ENCODE peak calls at places on chromosome 12, in five cellular contexts. N is BJ, A is endothelial cell, C is amygdala, J is hepatic stellate cell. E is an unnamed sample.

GRCh38 chr12:68250454-68250853 is 3.0 kb downstream of the IL22 start:
- DNase-seq in N (no peak), A (no peak), J (no peak), C (no peak), E (no peak)

GRCh38 chr12:32106153-32106516 is 512 bp upstream of the BICD1 start:
- DNase-seq in A (no peak), J (no peak), C (no peak), N (no peak), E (no peak)

GRCh38 chr12:52082026-52082667 is 2.6 kb downstream of the SMIM41 start:
- DNase-seq in A (no peak), J (peak; percentile 79), C (no peak), N (no peak), E (peak; percentile 59)

GRCh38 chr12:113154351-113154973 is 4.9 kb downstream of the CFAP73 start:
- DNase-seq in N (no peak), C (no peak), J (peak; percentile 42), A (peak; percentile 53), E (peak; percentile 64)

GRCh38 chr12:16421806-16422205 is 74.4 kb downstream of the MGST1 start:
- DNase-seq in N (no peak), J (no peak), C (no peak), A (no peak), E (no peak)

GRCh38 chr12:19960527-19960926 is 407.8 kb upstream of the PDE3A start:
- DNase-seq in N (no peak), J (no peak), C (no peak), A (no peak), E (no peak)

GRCh38 chr12:121090576-121091125 is 42.0 kb upstream of the P2RX7 start:
- DNase-seq in A (no peak), C (no peak), J (no peak), N (no peak), E (no peak)

GRCh38 chr12:101609198-101609597 is 14.4 kb downstream of the MYBPC1 start:
- DNase-seq in C (no peak), N (no peak), J (no peak), A (no peak), E (no peak)

GRCh38 chr12:82964446-82964845 is 277.7 kb downstream of the TMTC2 start:
- DNase-seq in N (no peak), J (no peak), A (no peak), C (no peak), E (no peak)

GRCh38 chr12:49832836-49833421 is 4.7 kb upstream of the NCKAP5L start:
- DNase-seq in A (no peak), C (no peak), N (peak; percentile 64), J (no peak), E (no peak)

GRCh38 chr12:3002636-3003035 is 43.4 kb downstream of the TEAD4 start:
- DNase-seq in C (no peak), J (no peak), A (no peak), N (no peak), E (no peak)

GRCh38 chr12:11500861-11501230 is 105.5 kb upstream of the PRB2 start:
- DNase-seq in C (no peak), A (no peak), J (no peak), N (no peak), E (no peak)

GRCh38 chr12:32146074-32146873 is 39.6 kb downstream of the BICD1 start:
- DNase-seq in C (no peak), J (no peak), N (no peak), A (no peak), E (no peak)

GRCh38 chr12:68610435-68611093 is at the start of gene RAP1B:
- DNase-seq in N (peak; percentile 16), J (peak; percentile 86), A (peak; percentile 89), C (peak; percentile 86), E (peak; percentile 84)

GRCh38 chr12:87365423-87365822 is 663.8 kb downstream of the C12orf50 start:
- DNase-seq in N (no peak), C (no peak), A (no peak), J (no peak), E (no peak)

E was measured in nephron progenitor cell.